ENCODE peak calls at places on chromosomes 5 and 9, in nine cellular contexts. W, R, N, Q, A, Z, H, P and O are unnamed samples.

GRCh38 chr5:141560725-141561483 is 57.9 kb downstream of the DIAPH1 start:
- DNase-seq in W (peak), R (peak), N (no peak), Q (peak), A (peak), Z (peak), H (no peak), P (peak), O (no peak)

GRCh38 chr5:131000289-131000688 is 164.8 kb downstream of the HINT1 start:
- DNase-seq in W (no peak), R (no peak), N (no peak), Q (no peak), A (no peak), Z (no peak), H (no peak), P (no peak), O (no peak)

GRCh38 chr5:36607838-36608783 is 1.7 kb downstream of the SLC1A3 start:
- DNase-seq in W (peak), R (no peak), N (no peak), Q (no peak), A (no peak), Z (no peak), H (peak), P (peak), O (no peak)

GRCh38 chr5:107248065-107248695 is 422.6 kb downstream of the EFNA5 start:
- DNase-seq in W (peak), R (peak), N (peak), Q (peak), A (peak), Z (peak), H (peak), P (peak), O (peak)

GRCh38 chr5:81187885-81188284 is 45.2 kb upstream of the CKMT2 start:
- DNase-seq in W (no peak), R (no peak), N (no peak), Q (no peak), A (no peak), Z (no peak), H (no peak), P (no peak), O (no peak)

GRCh38 chr5:37888476-37888875 is 48.6 kb upstream of the GDNF start:
- DNase-seq in W (peak), R (no peak), N (no peak), Q (peak), A (no peak), Z (no peak), H (no peak), P (peak), O (no peak)

GRCh38 chr9:16526380-16526779 is 344.1 kb downstream of the BNC2 start:
- DNase-seq in W (peak), R (no peak), N (no peak), Q (peak), A (peak), Z (no peak), H (no peak), P (peak), O (no peak)

GRCh38 chr5:170448221-170448620 is 55.6 kb upstream of the KCNIP1 start:
- DNase-seq in W (no peak), R (peak), N (no peak), Q (no peak), A (no peak), Z (no peak), H (no peak), P (no peak), O (no peak)

GRCh38 chr9:73523391-73523790 is 371.7 kb downstream of the ANXA1 start:
- DNase-seq in W (no peak), R (no peak), N (no peak), Q (no peak), A (no peak), Z (no peak), H (no peak), P (no peak), O (no peak)

GRCh38 chr5:61604076-61604475 is 272.0 kb downstream of the ZSWIM6 start:
- DNase-seq in W (no peak), R (no peak), N (no peak), Q (no peak), A (no peak), Z (no peak), H (no peak), P (no peak), O (no peak)

GRCh38 chr9:91948423-91949292 is 1.4 kb downstream of the ROR2 start:
- DNase-seq in W (no peak), R (peak), N (no peak), Q (peak), A (no peak), Z (peak), H (no peak), P (peak), O (no peak)

GRCh38 chr5:178535299-178536175 is 54.7 kb downstream of the COL23A1 start:
- DNase-seq in W (no peak), R (no peak), N (no peak), Q (no peak), A (no peak), Z (no peak), H (no peak), P (peak), O (no peak)

GRCh38 chr9:27638716-27639115 is 65.4 kb upstream of the C9orf72 start:
- DNase-seq in W (no peak), R (no peak), N (no peak), Q (no peak), A (no peak), Z (no peak), H (no peak), P (no peak), O (no peak)

GRCh38 chr5:169832236-169832635 is 148.1 kb downstream of the INSYN2B start:
- DNase-seq in W (no peak), R (no peak), N (no peak), Q (no peak), A (no peak), Z (no peak), H (no peak), P (no peak), O (no peak)

GRCh38 chr5:173413476-173413982 is 85.3 kb upstream of the STC2 start:
- DNase-seq in W (no peak), R (no peak), N (no peak), Q (no peak), A (no peak), Z (no peak), H (no peak), P (no peak), O (no peak)

GRCh38 chr5:102554092-102554491 is 55.3 kb upstream of the SLCO6A1 start:
- DNase-seq in W (no peak), R (no peak), N (no peak), Q (no peak), A (no peak), Z (peak), H (no peak), P (no peak), O (no peak)

GRCh38 chr5:98770158-98770910 is 3.1 kb upstream of the RGMB start:
- DNase-seq in W (peak), R (no peak), N (no peak), Q (peak), A (peak), Z (no peak), H (no peak), P (peak), O (no peak)

GRCh38 chr5:73030531-73030930 is 74.7 kb downstream of the FCHO2 start:
- DNase-seq in W (peak), R (no peak), N (no peak), Q (no peak), A (no peak), Z (no peak), H (peak), P (peak), O (no peak)

GRCh38 chr9:613771-614347 is 227.6 kb upstream of the DMRT1 start:
- DNase-seq in W (peak), R (peak), N (peak), Q (peak), A (peak), Z (peak), H (peak), P (peak), O (peak)

GRCh38 chr5:121797677-121798518 is 53.8 kb upstream of the FTMT start:
- DNase-seq in W (no peak), R (no peak), N (no peak), Q (no peak), A (no peak), Z (peak), H (no peak), P (no peak), O (no peak)
- H2AFZ ChIP-seq in W (no peak), R (no peak), N (no peak), Q (no peak), A (no peak), Z (peak), H (no peak), P (no peak), O (no peak)

DNA sequence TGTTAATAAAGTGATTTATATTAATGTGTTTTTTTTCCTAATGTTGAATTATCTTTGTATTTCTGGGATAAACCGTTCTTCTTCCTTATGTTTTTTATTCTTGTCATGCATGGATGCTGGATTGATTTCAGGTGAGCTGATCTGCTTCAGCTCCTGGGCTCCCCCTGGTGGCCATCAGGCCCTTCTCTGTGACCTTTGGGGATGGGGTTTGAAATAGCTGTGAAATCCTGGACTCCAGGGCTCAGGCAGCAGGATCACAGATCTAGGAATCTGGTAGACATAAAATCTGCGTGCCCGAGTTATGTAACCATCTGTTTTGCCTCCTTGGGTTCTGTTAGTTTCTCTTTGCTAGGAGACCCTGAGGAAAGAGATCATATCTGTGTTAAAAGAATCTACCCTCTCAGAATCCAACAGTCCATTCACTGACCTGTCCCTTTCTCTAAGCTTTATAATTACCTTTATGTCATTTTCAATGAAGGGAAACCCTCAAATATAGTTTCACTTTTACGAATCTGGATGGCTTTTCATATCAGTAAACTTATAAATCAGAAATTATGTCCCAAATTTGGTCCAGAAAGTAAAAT is 12.2 kb upstream of the OR13J1 start:
- DNase-seq in W (peak), R (peak), N (peak), Q (peak), A (peak), Z (peak), H (peak), P (peak), O (peak)
- H2AFZ ChIP-seq in W (no peak), R (no peak), N (no peak), Q (no peak), A (no peak), Z (no peak), H (no peak), P (peak), O (no peak)

DNA sequence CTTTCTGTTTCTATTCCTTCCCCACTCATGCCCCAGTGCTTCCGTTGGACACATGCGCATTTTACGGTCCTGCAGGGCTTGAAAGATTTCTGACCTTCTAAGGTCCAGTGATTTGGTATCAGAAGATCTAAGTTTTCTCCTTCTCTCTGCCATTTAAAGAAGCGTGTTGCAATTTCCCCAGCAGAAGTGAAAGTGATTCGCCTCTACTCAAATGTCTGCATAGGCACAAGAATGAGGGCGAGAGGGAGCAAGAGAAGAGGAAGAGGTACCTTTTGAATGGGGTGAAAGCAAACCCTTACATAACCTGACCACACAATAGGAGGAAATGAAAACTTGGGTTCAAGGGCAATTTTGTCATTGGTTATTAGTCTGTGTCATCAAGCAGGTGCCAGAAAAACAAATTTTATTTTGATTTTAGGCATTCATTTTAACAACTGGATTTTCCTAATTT is 31.7 kb upstream of the NR3C1 start:
- DNase-seq in W (no peak), R (no peak), N (peak), Q (peak), A (peak), Z (no peak), H (no peak), P (no peak), O (peak)
- H2AFZ ChIP-seq in W (no peak), R (peak), N (peak), Q (no peak), A (peak), Z (no peak), H (no peak), P (no peak), O (peak)

DNA sequence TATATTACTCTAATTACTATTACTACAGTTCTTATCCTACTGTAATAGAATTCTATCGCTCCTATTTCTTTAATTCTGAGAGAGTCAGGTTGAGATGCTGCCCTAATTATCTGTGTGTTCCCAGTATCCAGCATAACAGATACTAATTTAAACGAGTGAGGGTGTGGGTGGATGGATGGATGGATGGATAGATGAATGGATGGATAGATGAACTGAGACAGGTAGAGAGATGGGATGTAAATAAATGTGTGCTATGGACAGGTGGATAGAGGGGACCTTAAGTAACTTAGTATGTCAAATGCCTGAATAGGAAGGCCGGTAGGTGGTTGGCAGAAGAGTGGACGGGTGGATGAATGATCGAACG is 143.6 kb upstream of the ADRA1B start:
- DNase-seq in W (no peak), R (no peak), N (no peak), Q (no peak), A (no peak), Z (no peak), H (no peak), P (no peak), O (no peak)
- H2AFZ ChIP-seq in W (peak), R (no peak), N (no peak), Q (peak), A (no peak), Z (peak), H (peak), P (peak), O (no peak)